ENCODE peak calls at places on chromosomes 6 and 20, in five cellular contexts. F is cardiac fibroblast, N is tibial artery, L is left ventricle myocardium inferior, Q is fibroblast of lung. I is an unnamed sample.

GRCh38 chr20:34368547-34368946 is 5.5 kb downstream of the ITCH start:
- DNase-seq in L (no peak), Q (no peak), N (no peak), F (no peak), I (no peak)

GRCh38 chr6:129932321-129932720 is 71.2 kb upstream of the TMEM244 start:
- DNase-seq in L (no peak), Q (no peak), N (no peak), F (no peak), I (no peak)

GRCh38 chr20:41135187-41135887 is 2.0 kb upstream of the PLCG1 start:
- DNase-seq in F (peak), L (no peak), N (no peak), Q (no peak), I (peak)

GRCh38 chr6:108152446-108152845 is 13.4 kb upstream of the NR2E1 start:
- DNase-seq in F (no peak), N (no peak), L (no peak), Q (no peak), I (no peak)

GRCh38 chr20:58378056-58378455 is 11.0 kb upstream of the VAPB start:
- DNase-seq in Q (no peak), L (no peak), F (no peak), N (no peak), I (no peak)

GRCh38 chr6:170288091-170288631 is 2.7 kb downstream of the DLL1 start:
- DNase-seq in N (no peak), Q (no peak), L (no peak), F (no peak), I (no peak)

GRCh38 chr6:167688123-167688522 is 138.6 kb upstream of the AFDN start:
- DNase-seq in N (no peak), Q (no peak), F (no peak), L (no peak), I (no peak)

GRCh38 chr6:15879372-15880261 is 216.8 kb upstream of the DTNBP1 start:
- DNase-seq in F (peak), L (peak), Q (peak), N (peak), I (peak)

GRCh38 chr20:17680128-17680835 is 1.8 kb downstream of the RRBP1 start:
- DNase-seq in L (peak), F (peak), Q (peak), N (peak), I (peak)

GRCh38 chr6:116424001-116424400 is 37.2 kb upstream of the CALHM6 start:
- DNase-seq in F (peak), Q (peak), N (no peak), L (no peak), I (no peak)

GRCh38 chr6:157537518-157537917 is 156.5 kb downstream of the ZDHHC14 start:
- DNase-seq in Q (no peak), L (no peak), F (no peak), N (no peak), I (no peak)

GRCh38 chr6:37242429-37243052 is 15.0 kb upstream of the TBC1D22B start:
- DNase-seq in L (no peak), N (peak), Q (peak), F (peak), I (no peak)

GRCh38 chr20:24990810-24991252 is 1.7 kb downstream of the APMAP start:
- DNase-seq in Q (no peak), F (no peak), N (no peak), L (no peak), I (no peak)

GRCh38 chr6:105917038-105917695 is 169.0 kb upstream of the PRDM1 start:
- DNase-seq in Q (no peak), L (no peak), N (no peak), F (no peak), I (no peak)

GRCh38 chr6:158849899-158850806 is 31.0 kb upstream of the EZR start:
- DNase-seq in F (peak), Q (peak), L (no peak), N (no peak), I (peak)

GRCh38 chr6:136783495-136784270 is 8.6 kb downstream of the MAP3K5 start:
- DNase-seq in F (no peak), N (peak), L (peak), Q (no peak), I (no peak)

GRCh38 chr6:89255417-89255816 is 38.3 kb upstream of the GABRR1 start:
- DNase-seq in F (no peak), Q (no peak), N (no peak), L (no peak), I (no peak)

GRCh38 chr6:119647309-119647708 is 297.7 kb upstream of the MAN1A1 start:
- DNase-seq in Q (peak), N (no peak), L (no peak), F (peak), I (no peak)

GRCh38 chr6:53168516-53169257 is 20.0 kb upstream of the GCM1 start:
- DNase-seq in N (no peak), L (no peak), F (peak), Q (peak), I (no peak)

GRCh38 chr6:94049001-94049400 is 629.6 kb upstream of the EPHA7 start:
- DNase-seq in L (no peak), Q (no peak), F (no peak), N (no peak), I (no peak)

GRCh38 chr6:786946-787763 is 94.2 kb upstream of the EXOC2 start:
- DNase-seq in N (no peak), L (no peak), Q (no peak), F (peak), I (no peak)

GRCh38 chr6:138864343-138864890 is 68.5 kb downstream of the ECT2L start:
- DNase-seq in Q (peak), N (no peak), L (no peak), F (no peak), I (no peak)

GRCh38 chr6:157376706-157377230 is 4.2 kb upstream of the ZDHHC14 start:
- DNase-seq in Q (no peak), L (no peak), N (no peak), F (no peak), I (no peak)

GRCh38 chr20:34179636-34180360 is 61.4 kb upstream of the ASIP start:
- DNase-seq in Q (peak), L (no peak), N (no peak), F (no peak), I (no peak)

GRCh38 chr20:904146-904545 is 12.0 kb downstream of the ANGPT4 start:
- DNase-seq in L (no peak), F (no peak), Q (no peak), N (no peak), I (no peak)

GRCh38 chr20:2172305-2173175 is 70.9 kb downstream of the STK35 start:
- DNase-seq in F (peak), Q (peak), N (peak), L (peak), I (peak)

GRCh38 chr6:17472653-17473183 is 79.3 kb downstream of the CAP2 start:
- DNase-seq in N (no peak), L (no peak), Q (peak), F (no peak), I (no peak)

GRCh38 chr6:17470953-17471335 is 77.5 kb downstream of the CAP2 start:
- DNase-seq in L (no peak), F (peak), N (no peak), Q (peak), I (no peak)

GRCh38 chr6:17466707-17467106 is 73.3 kb downstream of the CAP2 start:
- DNase-seq in N (no peak), L (no peak), F (peak), Q (no peak), I (no peak)

GRCh38 chr6:17470209-17470952 is 77.0 kb downstream of the CAP2 start:
- DNase-seq in N (peak), Q (peak), L (no peak), F (no peak), I (no peak)

DNA sequence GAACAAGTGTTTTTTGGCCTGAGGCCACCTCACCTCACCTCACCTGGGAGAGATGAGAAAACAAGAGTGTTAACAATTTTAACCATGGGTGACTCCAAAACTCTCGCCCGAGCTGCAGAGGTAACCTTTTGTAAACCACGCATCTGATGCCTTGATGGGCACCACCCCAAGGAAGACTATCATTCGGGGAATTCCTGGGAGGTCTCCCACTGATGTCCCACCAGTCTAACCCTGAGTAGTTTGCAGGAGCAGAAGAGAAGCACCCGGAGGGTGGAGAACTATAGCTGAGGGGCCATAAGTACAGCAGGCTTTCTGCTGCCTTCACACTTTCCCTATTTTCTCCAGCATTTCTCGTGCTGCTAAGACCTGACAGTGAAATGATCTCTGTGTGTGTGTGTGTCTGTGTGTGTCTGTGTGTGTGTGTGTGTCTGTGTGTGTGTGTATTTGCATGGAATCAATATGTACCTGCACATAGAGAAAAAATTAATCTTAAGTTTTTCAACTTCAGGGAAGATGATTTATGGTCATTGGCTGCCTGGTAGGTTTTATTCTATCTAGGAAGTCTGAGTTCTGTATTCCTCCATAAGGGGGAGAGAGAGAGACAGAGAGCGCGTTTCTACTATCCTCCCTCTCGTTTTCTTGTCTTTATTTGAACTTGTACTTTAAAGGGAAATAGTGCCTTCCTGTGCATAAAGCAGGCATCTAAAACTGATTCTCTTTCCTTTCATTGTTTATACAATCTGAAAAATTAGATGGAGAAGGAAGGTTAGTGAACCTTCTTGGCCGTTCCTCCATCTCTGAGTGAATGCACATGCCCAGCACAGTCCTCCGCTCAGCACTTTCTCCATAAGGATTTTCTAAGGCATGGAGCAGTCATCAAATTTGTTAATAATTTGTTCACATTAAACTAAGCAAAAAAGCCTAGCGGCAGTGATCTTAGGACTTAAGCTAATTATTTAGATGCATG is 75.9 kb downstream of the CAP2 start:
- DNase-seq in Q (no peak), L (no peak), N (no peak), F (peak), I (no peak)
- TF ChIP-seq CTCF in Q (peak), L (peak), N (peak), F (peak), I (no peak)

GRCh38 chr6:66662196-66662595 is 955.2 kb upstream of the EYS start:
- DNase-seq in L (no peak), Q (peak), F (peak), N (no peak), I (no peak)
- TF ChIP-seq CTCF in L (peak), Q (no peak), F (peak), N (no peak), I (no peak)

GRCh38 chr20:49482173-49482572 is 295 bp downstream of the KCNB1 start:
- DNase-seq in F (no peak), N (no peak), Q (no peak), L (no peak), I (no peak)

GRCh38 chr20:49483018-49483705 is 694 bp upstream of the KCNB1 start:
- DNase-seq in Q (no peak), F (no peak), L (no peak), N (no peak), I (no peak)

GRCh38 chr20:49481116-49481515 is 1.4 kb downstream of the KCNB1 start:
- DNase-seq in F (no peak), N (no peak), L (no peak), Q (no peak), I (no peak)

GRCh38 chr20:49483706-49484101 is 1.2 kb upstream of the KCNB1 start:
- DNase-seq in N (no peak), L (no peak), Q (no peak), F (no peak), I (no peak)

DNA sequence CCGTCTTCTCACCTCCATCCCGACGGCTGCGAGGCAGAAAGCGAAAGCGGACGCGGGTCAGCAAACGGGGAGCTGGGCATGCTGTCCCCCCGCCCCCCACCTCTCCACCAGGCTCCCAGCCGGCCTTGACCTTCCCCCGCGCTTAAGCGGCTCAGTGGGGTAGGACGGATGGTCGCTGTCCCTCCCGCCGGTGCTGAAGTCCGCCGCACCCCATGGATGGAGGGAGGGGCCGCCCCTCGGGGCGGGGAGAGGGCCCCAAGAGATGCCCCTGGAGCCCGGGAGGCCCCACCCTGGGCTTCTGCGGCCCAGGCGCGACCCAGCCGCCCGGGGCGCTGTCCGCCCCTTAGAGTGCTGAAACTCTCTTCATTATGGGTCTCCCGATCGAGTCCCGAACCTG is at the start of gene KCNB1:
- DNase-seq in N (peak), L (peak), F (peak), Q (peak), I (peak)
- TF ChIP-seq CTCF in N (peak), L (no peak), F (no peak), Q (no peak), I (no peak)

GRCh38 chr6:93036835-93037234 is 382.5 kb downstream of the EPHA7 start:
- DNase-seq in N (no peak), F (peak), L (no peak), Q (peak), I (no peak)
- TF ChIP-seq CTCF in N (no peak), F (peak), L (peak), Q (no peak), I (no peak)

DNA sequence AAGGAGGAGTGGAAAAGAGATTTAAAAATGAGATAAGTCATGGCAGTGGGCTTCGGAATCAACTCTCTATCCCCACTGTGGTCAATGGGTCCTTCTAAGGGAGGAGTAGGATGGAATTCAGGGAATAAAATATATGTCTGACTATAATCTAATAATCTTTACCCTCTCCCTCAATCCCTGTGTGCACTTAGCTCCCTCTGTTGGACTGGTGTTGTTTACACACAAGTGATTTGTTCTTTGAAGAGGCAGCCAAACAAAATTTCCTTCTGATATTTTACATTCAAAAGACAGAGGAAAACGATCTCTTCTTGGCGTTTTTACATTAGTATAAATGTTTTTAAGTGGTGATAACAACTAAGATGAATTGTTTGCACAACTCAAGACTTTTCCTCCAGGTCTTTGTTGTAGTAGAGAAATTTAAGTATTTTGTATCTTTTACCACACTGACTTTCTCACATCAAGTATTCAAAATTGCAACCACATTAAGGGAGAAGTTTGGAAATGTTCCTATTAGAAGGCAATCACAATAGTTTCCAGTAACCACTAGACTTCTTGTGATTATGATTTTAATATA is 317.7 kb downstream of the CENPW start:
- DNase-seq in L (no peak), Q (peak), N (no peak), F (peak), I (no peak)
- TF ChIP-seq CTCF in L (peak), Q (peak), N (no peak), F (peak), I (no peak)

GRCh38 chr6:36076178-36077088 is 48.8 kb downstream of the MAPK14 start:
- DNase-seq in N (no peak), F (no peak), Q (no peak), L (no peak), I (no peak)

GRCh38 chr6:36079596-36079995 is 50.7 kb upstream of the MAPK13 start:
- DNase-seq in L (no peak), N (no peak), F (no peak), Q (no peak), I (no peak)

GRCh38 chr6:36078159-36078558 is 50.6 kb downstream of the MAPK14 start:
- DNase-seq in F (no peak), Q (no peak), N (no peak), L (no peak), I (no peak)

GRCh38 chr6:36073587-36073986 is 46.0 kb downstream of the MAPK14 start:
- DNase-seq in Q (no peak), L (no peak), F (no peak), N (no peak), I (no peak)

DNA sequence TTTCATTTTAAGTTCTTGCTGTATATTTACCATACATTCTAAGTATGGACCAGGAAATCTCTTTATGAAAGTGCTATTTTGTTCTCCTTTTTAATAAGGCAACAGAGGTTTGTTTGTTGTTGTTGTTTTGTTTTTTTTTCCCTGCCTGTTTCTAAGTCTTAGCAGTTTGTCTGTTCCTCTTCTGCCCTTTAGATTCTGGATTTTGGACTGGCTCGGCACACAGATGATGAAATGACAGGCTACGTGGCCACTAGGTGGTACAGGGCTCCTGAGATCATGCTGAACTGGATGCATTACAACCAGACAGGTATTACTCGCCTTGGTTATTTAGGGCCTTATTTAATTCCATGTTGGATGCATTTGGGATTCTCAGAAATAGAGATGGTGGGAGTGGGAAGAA is 48.0 kb downstream of the MAPK14 start:
- DNase-seq in L (no peak), N (no peak), F (no peak), Q (no peak), I (no peak)
- TF ChIP-seq CTCF in L (no peak), N (no peak), F (no peak), Q (no peak), I (peak)

DNA sequence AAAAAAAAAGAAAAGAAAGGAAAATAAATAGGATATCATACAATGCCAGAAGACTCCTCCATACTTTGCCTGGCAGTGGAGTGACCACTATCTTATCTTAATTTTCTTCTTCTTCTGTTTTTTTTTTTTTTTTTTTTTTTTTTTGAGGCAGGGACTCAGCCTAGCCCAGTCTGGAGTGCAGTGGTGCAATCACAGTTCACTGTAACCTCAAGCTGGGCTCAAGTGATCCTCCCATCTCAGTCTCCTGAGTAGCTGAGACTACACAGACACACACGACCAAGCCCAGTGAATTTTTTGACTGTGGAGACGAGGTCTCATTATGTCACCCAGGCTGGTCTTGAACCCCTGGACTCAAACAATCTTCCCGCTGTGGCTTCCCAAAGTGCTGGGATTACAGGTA is 17.1 kb upstream of the MMP9 start:
- DNase-seq in N (no peak), L (no peak), Q (no peak), F (no peak), I (no peak)
- TF ChIP-seq CTCF in N (no peak), L (no peak), Q (no peak), F (no peak), I (no peak)

DNA sequence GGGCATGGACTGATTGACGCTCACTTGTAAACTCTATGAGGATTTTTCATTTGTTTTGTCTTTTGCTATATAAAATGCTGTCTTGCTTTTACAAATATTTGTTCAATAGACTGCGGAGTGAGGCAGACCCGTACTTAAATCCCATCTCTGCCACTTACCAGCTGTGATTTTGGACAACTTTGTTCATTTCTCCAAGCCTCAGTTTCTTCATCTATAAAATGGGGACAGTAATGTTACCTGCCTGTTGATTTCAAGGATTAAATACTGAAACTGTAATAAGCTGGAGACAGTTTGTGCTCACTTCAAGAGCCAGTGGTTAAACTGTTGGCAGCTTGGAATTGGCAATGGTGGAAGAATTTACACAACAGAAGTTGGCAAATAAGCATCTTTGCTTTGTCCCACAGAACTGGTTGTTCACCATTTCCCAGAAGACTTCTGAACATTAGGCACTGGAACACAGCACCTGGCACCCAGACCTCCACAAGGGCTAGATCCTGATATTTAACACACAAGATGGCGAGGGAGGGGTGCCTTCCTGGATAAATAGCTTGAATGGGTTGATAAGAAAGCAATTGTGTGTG is 479.2 kb downstream of the QKI start:
- DNase-seq in Q (no peak), L (no peak), F (no peak), N (no peak), I (no peak)
- TF ChIP-seq CTCF in Q (no peak), L (no peak), F (no peak), N (no peak), I (no peak)